ENCODE peak calls at places on chromosome 19, in four cellular contexts. Y is heart left ventricle, F is NCI-H226, H is Daoy. J is an unnamed sample.

GRCh38 chr19:27745978-27746542 is 1466.9 kb downstream of the UQCRFS1 start:
- DNase-seq in Y (no peak), F (no peak), H (no peak), J (no peak)

GRCh38 chr19:53394522-53394973 is 401 bp upstream of the ZNF765 start:
- DNase-seq in Y (peak), F (no peak), H (peak), J (peak)

GRCh38 chr19:18208098-18208951 is 4.5 kb upstream of the RAB3A start:
- DNase-seq in Y (peak), F (peak), H (peak), J (no peak)

GRCh38 chr19:48961673-48962028 is 3.5 kb upstream of the FTL start:
- DNase-seq in Y (no peak), F (no peak), H (no peak), J (no peak)

GRCh38 chr19:13892885-13893284 is 13.0 kb downstream of the BRME1 start:
- DNase-seq in Y (no peak), F (no peak), H (no peak), J (no peak)

GRCh38 chr19:1483067-1483978 is 4.3 kb upstream of the C19orf25 start:
- DNase-seq in Y (peak), F (no peak), H (no peak), J (no peak)

GRCh38 chr19:33910922-33911321 is 114.3 kb downstream of the KCTD15 start:
- DNase-seq in Y (no peak), F (no peak), H (no peak), J (no peak)

GRCh38 chr19:4586691-4587090 is 27.2 kb upstream of the SEMA6B start:
- DNase-seq in Y (no peak), F (no peak), H (no peak), J (no peak)

GRCh38 chr19:30911491-30911890 is 437.7 kb downstream of the TSHZ3 start:
- DNase-seq in Y (no peak), F (no peak), H (no peak), J (no peak)

GRCh38 chr19:44753932-44754742 is 5.6 kb downstream of the BCL3 start:
- DNase-seq in Y (peak), F (peak), H (peak), J (no peak)

GRCh38 chr19:38691938-38692457 is 44.5 kb downstream of the ACTN4 start:
- DNase-seq in Y (no peak), F (no peak), H (peak), J (no peak)

GRCh38 chr19:50413096-50413495 is 5.6 kb upstream of the SPIB start:
- DNase-seq in Y (no peak), F (no peak), H (no peak), J (no peak)

GRCh38 chr19:43997631-43998290 is 5.0 kb upstream of the ZNF230 start:
- DNase-seq in Y (no peak), F (peak), H (peak), J (no peak)

GRCh38 chr19:38656171-38656981 is 8.9 kb downstream of the ACTN4 start:
- DNase-seq in Y (no peak), F (peak), H (peak), J (no peak)

GRCh38 chr19:1495799-1496713 is 5.1 kb downstream of the REEP6 start:
- DNase-seq in Y (no peak), F (no peak), H (no peak), J (no peak)

GRCh38 chr19:5403968-5404640 is 51.1 kb upstream of the ZNRF4 start:
- DNase-seq in Y (peak), F (peak), H (peak), J (peak)

GRCh38 chr19:11692127-11692790 is 46.5 kb downstream of the ZNF823 start:
- DNase-seq in Y (no peak), F (no peak), H (no peak), J (no peak)

GRCh38 chr19:35775046-35775297 is 392 bp upstream of the ARHGAP33 start:
- DNase-seq in Y (no peak), F (no peak), H (no peak), J (no peak)

GRCh38 chr19:43664008-43664407 is 6.0 kb downstream of the PLAUR start:
- DNase-seq in Y (no peak), F (no peak), H (no peak), J (no peak)

GRCh38 chr19:46303345-46303701 is 6.5 kb downstream of the HIF3A start:
- DNase-seq in Y (no peak), F (no peak), H (no peak), J (no peak)

GRCh38 chr19:6801397-6802086 is 29.0 kb downstream of the VAV1 start:
- DNase-seq in Y (peak), F (peak), H (peak), J (no peak)

GRCh38 chr19:5285955-5286354 is 54.7 kb downstream of the PTPRS start:
- DNase-seq in Y (no peak), F (no peak), H (no peak), J (no peak)

GRCh38 chr19:35509018-35509652 is 4.3 kb downstream of the DMKN start:
- DNase-seq in Y (no peak), F (peak), H (peak), J (peak)

GRCh38 chr19:36745870-36746269 is 26.7 kb downstream of the ZNF850 start:
- DNase-seq in Y (no peak), F (no peak), H (no peak), J (no peak)

GRCh38 chr19:39078436-39079200 is 5.5 kb upstream of the ACP7 start:
- DNase-seq in Y (no peak), F (peak), H (peak), J (no peak)

GRCh38 chr19:1468274-1469199 is 10.5 kb downstream of the C19orf25 start:
- DNase-seq in Y (no peak), F (no peak), H (no peak), J (peak)

GRCh38 chr19:42252365-42253244 is 2.3 kb downstream of the ERF start:
- DNase-seq in Y (no peak), F (no peak), H (peak), J (no peak)

GRCh38 chr19:10617409-10618121 is 7.8 kb upstream of the SLC44A2 start:
- DNase-seq in Y (no peak), F (peak), H (no peak), J (no peak)

GRCh38 chr19:7598180-7598579 is 2.5 kb downstream of the CAMSAP3 start:
- DNase-seq in Y (no peak), F (no peak), H (no peak), J (no peak)

GRCh38 chr19:57903298-57904174 is 12.9 kb downstream of the ZNF417 start:
- DNase-seq in Y (no peak), F (peak), H (peak), J (no peak)

GRCh38 chr19:55462722-55463121 is 1.3 kb upstream of the ISOC2 start:
- DNase-seq in Y (no peak), F (no peak), H (no peak), J (no peak)

J was measured in HuH-7.5.